ENCODE peak calls at places on chromosomes 7 and 10, in eight cellular contexts. Q, O, M, A, R, S, K and C are unnamed samples.

GRCh38 chr7:113026941-113027340 is 59.7 kb downstream of the GPR85 start:
- DNase-seq in K (no peak), Q (peak; percentile 3), S (no peak), M (no peak), O (peak; percentile 27), A (no peak), R (peak; percentile 40), C (no peak)

GRCh38 chr10:110165867-110166266 is 41.5 kb upstream of the MXI1 start:
- DNase-seq in M (no peak), R (no peak), S (no peak), Q (no peak), K (no peak), A (no peak), O (no peak), C (no peak)

GRCh38 chr10:43126759-43127424 is 11.4 kb upstream of the CSGALNACT2 start:
- DNase-seq in R (no peak), S (no peak), O (no peak), K (no peak), M (peak; percentile 31), A (no peak), Q (no peak), C (no peak)

GRCh38 chr7:82032899-82033298 is 263.1 kb upstream of the HGF start:
- DNase-seq in Q (no peak), A (no peak), R (no peak), M (no peak), S (no peak), K (no peak), O (no peak), C (no peak)

GRCh38 chr10:98582363-98582762 is 135.6 kb upstream of the HPS1 start:
- DNase-seq in O (no peak), Q (no peak), A (no peak), R (no peak), M (no peak), S (no peak), K (no peak), C (no peak)

GRCh38 chr7:159004411-159004810 is 140.3 kb downstream of the VIPR2 start:
- DNase-seq in R (no peak), Q (no peak), S (no peak), A (no peak), M (no peak), K (no peak), O (no peak), C (no peak)

GRCh38 chr7:18191329-18191728 is 163.7 kb upstream of the PRPS1L1 start:
- DNase-seq in S (no peak), M (no peak), A (no peak), R (no peak), O (no peak), Q (no peak), K (no peak), C (no peak)

GRCh38 chr7:31020652-31021051 is 31.5 kb upstream of the ADCYAP1R1 start:
- DNase-seq in A (no peak), M (no peak), O (no peak), Q (no peak), S (no peak), K (no peak), R (no peak), C (no peak)

GRCh38 chr10:24363070-24363469 is 154.1 kb downstream of the KIAA1217 start:
- DNase-seq in R (peak; percentile 61), K (no peak), A (no peak), Q (peak; percentile 87), S (no peak), O (no peak), M (no peak), C (no peak)

GRCh38 chr10:26269754-26270153 is 53.2 kb downstream of the GAD2 start:
- DNase-seq in R (peak; percentile 57), K (no peak), O (no peak), M (no peak), A (no peak), S (no peak), Q (peak; percentile 12), C (no peak)

GRCh38 chr10:118914626-118915025 is 114.9 kb upstream of the NANOS1 start:
- DNase-seq in Q (no peak), O (no peak), A (no peak), K (no peak), R (no peak), M (no peak), S (no peak), C (no peak)

GRCh38 chr10:63005246-63005645 is 127.9 kb upstream of the NRBF2 start:
- DNase-seq in S (no peak), M (no peak), K (no peak), O (no peak), R (peak; percentile 67), A (no peak), Q (peak; percentile 44), C (no peak)

GRCh38 chr7:6436385-6436685 is 11.4 kb downstream of the DAGLB start:
- DNase-seq in M (no peak), A (no peak), O (no peak), K (peak; percentile 73), Q (no peak), R (no peak), S (peak; percentile 70), C (no peak)

GRCh38 chr10:96626795-96627194 is 40.0 kb upstream of the TM9SF3 start:
- DNase-seq in M (no peak), A (no peak), S (no peak), K (no peak), Q (no peak), O (no peak), R (no peak), C (no peak)

GRCh38 chr10:28532223-28532508 is 752 bp upstream of the WAC start:
- DNase-seq in R (peak; percentile 58), Q (peak; percentile 58), K (peak; percentile 56), O (peak; percentile 59), S (peak; percentile 63), M (no peak), A (no peak), C (peak; percentile 28)

GRCh38 chr10:11176746-11177145 is 159.1 kb downstream of the CELF2 start:
- DNase-seq in S (no peak), M (no peak), A (no peak), K (no peak), Q (no peak), R (no peak), O (no peak), C (no peak)

GRCh38 chr7:41624818-41625217 is 78.1 kb downstream of the INHBA start:
- DNase-seq in Q (peak; percentile 78), K (no peak), M (no peak), A (no peak), O (peak; percentile 36), S (no peak), R (peak; percentile 37), C (no peak)

GRCh38 chr10:78349165-78349516 is 315.5 kb downstream of the RPS24 start:
- DNase-seq in M (peak; percentile 91), S (no peak), Q (no peak), R (no peak), O (no peak), K (no peak), A (no peak), C (no peak)

GRCh38 chr7:134798155-134798554 is 18.7 kb downstream of the CALD1 start:
- DNase-seq in S (no peak), O (no peak), M (no peak), A (no peak), Q (no peak), R (no peak), K (no peak), C (no peak)

GRCh38 chr10:44465430-44466115 is 80.7 kb upstream of the CXCL12 start:
- DNase-seq in Q (no peak), A (no peak), S (no peak), K (no peak), M (no peak), O (no peak), R (no peak), C (no peak)

GRCh38 chr7:80478683-80479082 is 33.2 kb downstream of the GNAT3 start:
- DNase-seq in O (peak; percentile 16), K (no peak), Q (peak; percentile 80), M (no peak), S (no peak), A (no peak), R (peak; percentile 39), C (no peak)

GRCh38 chr7:50728184-50728583 is 54.5 kb downstream of the GRB10 start:
- DNase-seq in M (peak; percentile 36), S (peak; percentile 24), A (no peak), K (no peak), O (peak; percentile 56), R (peak; percentile 76), Q (peak; percentile 65), C (no peak)

GRCh38 chr7:98618786-98619185 is 1.7 kb downstream of the NPTX2 start:
- DNase-seq in S (no peak), Q (no peak), R (no peak), K (no peak), A (no peak), M (peak; percentile 65), O (no peak), C (no peak)

GRCh38 chr7:159130199-159130775 is 14.4 kb downstream of the VIPR2 start:
- DNase-seq in M (no peak), R (no peak), O (no peak), Q (no peak), S (no peak), K (no peak), A (no peak), C (no peak)

GRCh38 chr10:3421537-3422257 is 249.1 kb upstream of the PITRM1 start:
- DNase-seq in R (no peak), K (no peak), Q (no peak), M (peak; percentile 38), O (no peak), S (no peak), A (no peak), C (no peak)

GRCh38 chr10:3785849-3786290 is 861 bp upstream of the KLF6 start:
- DNase-seq in Q (peak; percentile 51), M (peak; percentile 72), R (no peak), O (no peak), S (no peak), A (no peak), K (no peak), C (no peak)

GRCh38 chr10:120485946-120486345 is 28.9 kb downstream of the PLPP4 start:
- DNase-seq in O (no peak), R (no peak), Q (no peak), M (no peak), K (no peak), S (no peak), A (no peak), C (no peak)

GRCh38 chr10:110192552-110192951 is 14.9 kb upstream of the MXI1 start:
- DNase-seq in Q (no peak), K (no peak), R (no peak), A (no peak), O (no peak), S (no peak), M (no peak), C (no peak)

GRCh38 chr10:127991543-127992255 is 84.8 kb downstream of the PTPRE start:
- DNase-seq in Q (peak; percentile 49), O (no peak), M (no peak), R (peak; percentile 19), K (no peak), A (no peak), S (no peak), C (no peak)

GRCh38 chr7:129367700-129368388 is 66.4 kb upstream of the STRIP2 start:
- DNase-seq in K (peak; percentile 18), M (peak; percentile 67), A (peak; percentile 57), S (peak; percentile 80), O (peak; percentile 64), Q (peak; percentile 75), R (peak; percentile 83), C (peak; percentile 2)

GRCh38 chr7:88635149-88635548 is 124.4 kb upstream of the ZNF804B start:
- DNase-seq in Q (no peak), A (no peak), O (no peak), R (no peak), K (no peak), M (no peak), S (no peak), C (no peak)

GRCh38 chr7:51045319-51046102 is 262.8 kb upstream of the GRB10 start:
- DNase-seq in K (no peak), A (no peak), Q (peak; percentile 94), R (peak; percentile 68), M (no peak), S (no peak), O (peak; percentile 45), C (no peak)

GRCh38 chr10:27464993-27465392 is 39.1 kb upstream of the RAB18 start:
- DNase-seq in K (peak; percentile 65), O (no peak), Q (no peak), R (no peak), S (no peak), A (no peak), M (no peak), C (no peak)

GRCh38 chr7:157896774-157897555 is 560.2 kb downstream of the DNAJB6 start:
- DNase-seq in M (no peak), S (no peak), R (no peak), K (no peak), Q (no peak), A (no peak), O (no peak), C (no peak)